ENCODE peak calls at places on chromosomes 7 and 10, in four cellular contexts. One of them, this sample, is unnamed.
A peak's percentile ranks its signal among the peaks of the same experiment; 100 is the strongest.

GRCh38 chr7:30688718-30689221 is 6.5 kb upstream of the CRHR2 start:
- DNase-seq in HCT116: no peak
- DNase-seq in progenitor cell of endocrine pancreas: no peak
- DNase-seq in CD8-positive, alpha-beta T cell: no peak
- DNase-seq in this sample: no peak

GRCh38 chr7:28018851-28019465 is 161.6 kb downstream of the JAZF1 start:
- DNase-seq in HCT116: no peak
- DNase-seq in progenitor cell of endocrine pancreas: no peak
- DNase-seq in CD8-positive, alpha-beta T cell: no peak
- DNase-seq in this sample: no peak

GRCh38 chr10:79250259-79250658 is 97.0 kb upstream of the PPIF start:
- DNase-seq in HCT116: no peak
- DNase-seq in progenitor cell of endocrine pancreas: no peak
- DNase-seq in CD8-positive, alpha-beta T cell: no peak
- DNase-seq in this sample: no peak

GRCh38 chr7:70104243-70104642 is 506.0 kb downstream of the AUTS2 start:
- DNase-seq in HCT116: no peak
- DNase-seq in progenitor cell of endocrine pancreas: no peak
- DNase-seq in CD8-positive, alpha-beta T cell: no peak
- DNase-seq in this sample: no peak

GRCh38 chr7:44326261-44327125 is 1.1 kb upstream of the CAMK2B start:
- DNase-seq in HCT116: no peak
- DNase-seq in progenitor cell of endocrine pancreas: no peak
- DNase-seq in CD8-positive, alpha-beta T cell: no peak
- DNase-seq in this sample: no peak

GRCh38 chr10:614772-615582 is 74.5 kb downstream of the DIP2C start:
- DNase-seq in HCT116: no peak
- DNase-seq in progenitor cell of endocrine pancreas: no peak
- DNase-seq in CD8-positive, alpha-beta T cell: no peak
- DNase-seq in this sample: no peak

GRCh38 chr7:3998060-3998459 is 684.0 kb upstream of the FOXK1 start:
- DNase-seq in HCT116: no peak
- DNase-seq in progenitor cell of endocrine pancreas: no peak
- DNase-seq in CD8-positive, alpha-beta T cell: no peak
- DNase-seq in this sample: no peak

GRCh38 chr10:115082521-115082920 is 10.6 kb upstream of the ATRNL1 start:
- DNase-seq in HCT116: no peak
- DNase-seq in progenitor cell of endocrine pancreas: no peak
- DNase-seq in CD8-positive, alpha-beta T cell: no peak
- DNase-seq in this sample: no peak

GRCh38 chr10:11638055-11638698 is 26.7 kb upstream of the USP6NL start:
- DNase-seq in HCT116: no peak
- DNase-seq in progenitor cell of endocrine pancreas: no peak
- DNase-seq in CD8-positive, alpha-beta T cell: no peak
- DNase-seq in this sample: no peak

GRCh38 chr10:32077896-32078295 is 21.7 kb upstream of the KIF5B start:
- DNase-seq in HCT116: no peak
- DNase-seq in progenitor cell of endocrine pancreas: no peak
- DNase-seq in CD8-positive, alpha-beta T cell: no peak
- DNase-seq in this sample: no peak

GRCh38 chr7:68700414-68700813 is 897.9 kb upstream of the AUTS2 start:
- DNase-seq in HCT116: no peak
- DNase-seq in progenitor cell of endocrine pancreas: no peak
- DNase-seq in CD8-positive, alpha-beta T cell: no peak
- DNase-seq in this sample: no peak

GRCh38 chr10:69337312-69338132 is 59.2 kb downstream of the HK1 start:
- DNase-seq in HCT116: no peak
- DNase-seq in progenitor cell of endocrine pancreas: no peak
- DNase-seq in CD8-positive, alpha-beta T cell: no peak
- DNase-seq in this sample: no peak

GRCh38 chr10:105253843-105254242 is 612.8 kb downstream of the SORCS3 start:
- DNase-seq in HCT116: no peak
- DNase-seq in progenitor cell of endocrine pancreas: no peak
- DNase-seq in CD8-positive, alpha-beta T cell: no peak
- DNase-seq in this sample: no peak

GRCh38 chr7:142443614-142444013 is 185.8 kb upstream of the PRSS58 start:
- DNase-seq in HCT116: no peak
- DNase-seq in progenitor cell of endocrine pancreas: no peak
- DNase-seq in CD8-positive, alpha-beta T cell: no peak
- DNase-seq in this sample: no peak

GRCh38 chr7:135755351-135755753 is 6.7 kb upstream of the FAM180A start:
- DNase-seq in HCT116: no peak
- DNase-seq in progenitor cell of endocrine pancreas: no peak
- DNase-seq in CD8-positive, alpha-beta T cell: no peak
- DNase-seq in this sample: no peak

GRCh38 chr10:79116801-79117723 is 48.3 kb downstream of the ZMIZ1 start:
- DNase-seq in HCT116: no peak
- DNase-seq in progenitor cell of endocrine pancreas: no peak
- DNase-seq in CD8-positive, alpha-beta T cell: no peak
- DNase-seq in this sample: no peak

GRCh38 chr10:28975891-28976471 is 298.7 kb downstream of the BAMBI start:
- DNase-seq in HCT116: no peak
- DNase-seq in progenitor cell of endocrine pancreas: no peak
- DNase-seq in CD8-positive, alpha-beta T cell: no peak
- DNase-seq in this sample: no peak

GRCh38 chr10:124285587-124286527 is 132.9 kb downstream of the OAT start:
- DNase-seq in HCT116: no peak
- DNase-seq in progenitor cell of endocrine pancreas: no peak
- DNase-seq in CD8-positive, alpha-beta T cell: no peak
- DNase-seq in this sample: no peak

GRCh38 chr7:44235582-44236332 is 35.0 kb downstream of the YKT6 start:
- DNase-seq in HCT116: no peak
- DNase-seq in progenitor cell of endocrine pancreas: no peak
- DNase-seq in CD8-positive, alpha-beta T cell: no peak
- DNase-seq in this sample: no peak

GRCh38 chr7:133827707-133828580 is 299.2 kb upstream of the LRGUK start:
- DNase-seq in HCT116: no peak
- DNase-seq in progenitor cell of endocrine pancreas: no peak
- DNase-seq in CD8-positive, alpha-beta T cell: no peak
- DNase-seq in this sample: no peak

GRCh38 chr7:140771826-140772225 is 75.3 kb downstream of the NDUFB2 start:
- DNase-seq in HCT116: no peak
- DNase-seq in progenitor cell of endocrine pancreas: no peak
- DNase-seq in CD8-positive, alpha-beta T cell: no peak
- DNase-seq in this sample: no peak

GRCh38 chr7:91683823-91684222 is 196.7 kb downstream of the MTERF1 start:
- DNase-seq in HCT116: no peak
- DNase-seq in progenitor cell of endocrine pancreas: no peak
- DNase-seq in CD8-positive, alpha-beta T cell: no peak
- DNase-seq in this sample: no peak

GRCh38 chr7:16129431-16130126 is 291.8 kb downstream of the CRPPA start:
- DNase-seq in HCT116: peak; percentile 34
- DNase-seq in progenitor cell of endocrine pancreas: no peak
- DNase-seq in CD8-positive, alpha-beta T cell: no peak
- DNase-seq in this sample: no peak

GRCh38 chr7:65953890-65954289 is 28.1 kb downstream of the GUSB start:
- DNase-seq in HCT116: no peak
- DNase-seq in progenitor cell of endocrine pancreas: no peak
- DNase-seq in CD8-positive, alpha-beta T cell: no peak
- DNase-seq in this sample: no peak

GRCh38 chr7:68760556-68760955 is 837.7 kb upstream of the AUTS2 start:
- DNase-seq in HCT116: no peak
- DNase-seq in progenitor cell of endocrine pancreas: no peak
- DNase-seq in CD8-positive, alpha-beta T cell: no peak
- DNase-seq in this sample: no peak

GRCh38 chr10:95263864-95264226 is 27.0 kb downstream of the PDLIM1 start:
- DNase-seq in HCT116: no peak
- DNase-seq in progenitor cell of endocrine pancreas: no peak
- DNase-seq in CD8-positive, alpha-beta T cell: no peak
- DNase-seq in this sample: no peak

GRCh38 chr10:27745719-27746363 is at the start of gene MKX:
- DNase-seq in HCT116: no peak
- DNase-seq in progenitor cell of endocrine pancreas: peak; percentile 49
- DNase-seq in CD8-positive, alpha-beta T cell: peak; percentile 37
- DNase-seq in this sample: peak; percentile 70

GRCh38 chr7:46603780-46604725 is 683.0 kb upstream of the IGFBP3 start:
- DNase-seq in HCT116: no peak
- DNase-seq in progenitor cell of endocrine pancreas: no peak
- DNase-seq in CD8-positive, alpha-beta T cell: no peak
- DNase-seq in this sample: no peak

DNA sequence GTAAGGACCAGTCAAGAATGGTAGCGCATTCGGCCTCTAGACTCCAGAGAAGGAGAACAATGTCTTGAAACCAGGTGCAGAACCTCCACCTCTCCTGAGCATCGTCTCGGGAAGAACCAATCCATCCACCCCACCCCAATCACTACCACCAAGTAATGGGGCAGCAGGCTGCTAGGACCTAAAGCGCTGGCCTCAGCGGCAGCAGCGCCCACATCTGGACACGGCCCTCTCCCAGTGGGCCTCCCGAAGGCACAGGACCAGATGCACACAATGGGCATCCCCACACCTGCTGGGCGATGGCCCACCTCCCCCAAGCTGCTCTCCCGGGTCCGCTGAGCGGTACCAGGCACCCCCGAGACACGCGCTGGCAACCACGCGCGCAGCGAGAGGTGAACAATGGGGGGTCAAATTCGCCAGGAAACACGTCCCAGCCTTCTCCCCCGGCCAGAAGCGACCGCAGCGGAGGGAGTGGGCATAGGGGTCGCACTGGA is 631 bp downstream of the CTTNBP2 start:
- DNase-seq in HCT116: peak; percentile 6
- DNase-seq in progenitor cell of endocrine pancreas: peak; percentile 20
- DNase-seq in CD8-positive, alpha-beta T cell: no peak
- DNase-seq in this sample: peak; percentile 20
- TF ChIP-seq CTCF in HCT116: no peak
- TF ChIP-seq CTCF in progenitor cell of endocrine pancreas: peak; percentile 16
- TF ChIP-seq CTCF in CD8-positive, alpha-beta T cell: no peak
- TF ChIP-seq CTCF in this sample: no peak

DNA sequence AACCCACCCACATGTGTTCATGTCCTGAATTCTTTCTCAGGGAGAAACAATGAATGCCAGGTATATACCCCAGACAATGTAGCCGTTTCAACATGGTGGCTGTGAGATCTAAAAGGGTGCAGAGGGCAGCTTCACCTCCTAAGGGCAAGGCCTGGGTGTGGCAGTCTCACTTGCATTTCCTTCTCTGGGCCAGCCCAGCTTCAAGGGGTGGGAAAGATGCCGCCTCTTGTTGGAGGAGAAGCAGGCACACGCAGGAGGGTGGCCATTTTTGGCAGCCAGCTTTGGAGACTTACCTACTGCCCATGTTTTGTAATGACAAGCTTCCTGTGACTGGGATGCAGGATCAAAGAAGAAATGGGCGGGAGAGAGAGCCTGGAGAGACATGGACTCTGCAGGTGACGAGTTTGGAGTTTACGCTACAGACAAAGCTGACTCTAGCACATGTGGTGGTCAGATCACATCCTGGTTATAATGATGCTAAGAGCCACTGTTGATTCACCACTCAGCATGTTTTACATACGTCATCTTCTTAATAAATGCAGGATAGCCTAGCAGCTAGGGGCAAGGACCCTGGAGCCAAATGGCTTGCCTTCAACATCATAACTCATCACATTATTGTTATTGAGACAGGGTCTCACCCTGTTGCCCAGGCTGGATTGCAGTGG is 116.6 kb downstream of the ANLN start:
- DNase-seq in HCT116: no peak
- DNase-seq in progenitor cell of endocrine pancreas: no peak
- DNase-seq in CD8-positive, alpha-beta T cell: no peak
- DNase-seq in this sample: no peak
- TF ChIP-seq CTCF in HCT116: no peak
- TF ChIP-seq CTCF in progenitor cell of endocrine pancreas: no peak
- TF ChIP-seq CTCF in CD8-positive, alpha-beta T cell: no peak
- TF ChIP-seq CTCF in this sample: no peak

GRCh38 chr7:78118470-78118869 is 319.9 kb downstream of the PHTF2 start:
- DNase-seq in HCT116: no peak
- DNase-seq in progenitor cell of endocrine pancreas: no peak
- DNase-seq in CD8-positive, alpha-beta T cell: no peak
- DNase-seq in this sample: no peak

GRCh38 chr7:78115876-78116275 is 317.3 kb downstream of the PHTF2 start:
- DNase-seq in HCT116: no peak
- DNase-seq in progenitor cell of endocrine pancreas: no peak
- DNase-seq in CD8-positive, alpha-beta T cell: no peak
- DNase-seq in this sample: no peak

GRCh38 chr7:78111384-78111783 is 312.8 kb downstream of the PHTF2 start:
- DNase-seq in HCT116: no peak
- DNase-seq in progenitor cell of endocrine pancreas: no peak
- DNase-seq in CD8-positive, alpha-beta T cell: no peak
- DNase-seq in this sample: no peak

GRCh38 chr7:78112488-78112887 is 313.9 kb downstream of the PHTF2 start:
- DNase-seq in HCT116: no peak
- DNase-seq in progenitor cell of endocrine pancreas: no peak
- DNase-seq in CD8-positive, alpha-beta T cell: no peak
- DNase-seq in this sample: no peak

GRCh38 chr7:78114993-78115392 is 316.4 kb downstream of the PHTF2 start:
- DNase-seq in HCT116: no peak
- DNase-seq in progenitor cell of endocrine pancreas: no peak
- DNase-seq in CD8-positive, alpha-beta T cell: no peak
- DNase-seq in this sample: no peak
- TF ChIP-seq CTCF in HCT116: no peak
- TF ChIP-seq CTCF in progenitor cell of endocrine pancreas: no peak
- TF ChIP-seq CTCF in CD8-positive, alpha-beta T cell: no peak
- TF ChIP-seq CTCF in this sample: no peak

GRCh38 chr7:149811221-149811620 is 27.0 kb upstream of the ZNF862 start:
- DNase-seq in HCT116: no peak
- DNase-seq in progenitor cell of endocrine pancreas: no peak
- DNase-seq in CD8-positive, alpha-beta T cell: no peak
- DNase-seq in this sample: no peak
- TF ChIP-seq CTCF in HCT116: peak; percentile 51
- TF ChIP-seq CTCF in progenitor cell of endocrine pancreas: no peak
- TF ChIP-seq CTCF in CD8-positive, alpha-beta T cell: no peak
- TF ChIP-seq CTCF in this sample: peak; percentile 35

DNA sequence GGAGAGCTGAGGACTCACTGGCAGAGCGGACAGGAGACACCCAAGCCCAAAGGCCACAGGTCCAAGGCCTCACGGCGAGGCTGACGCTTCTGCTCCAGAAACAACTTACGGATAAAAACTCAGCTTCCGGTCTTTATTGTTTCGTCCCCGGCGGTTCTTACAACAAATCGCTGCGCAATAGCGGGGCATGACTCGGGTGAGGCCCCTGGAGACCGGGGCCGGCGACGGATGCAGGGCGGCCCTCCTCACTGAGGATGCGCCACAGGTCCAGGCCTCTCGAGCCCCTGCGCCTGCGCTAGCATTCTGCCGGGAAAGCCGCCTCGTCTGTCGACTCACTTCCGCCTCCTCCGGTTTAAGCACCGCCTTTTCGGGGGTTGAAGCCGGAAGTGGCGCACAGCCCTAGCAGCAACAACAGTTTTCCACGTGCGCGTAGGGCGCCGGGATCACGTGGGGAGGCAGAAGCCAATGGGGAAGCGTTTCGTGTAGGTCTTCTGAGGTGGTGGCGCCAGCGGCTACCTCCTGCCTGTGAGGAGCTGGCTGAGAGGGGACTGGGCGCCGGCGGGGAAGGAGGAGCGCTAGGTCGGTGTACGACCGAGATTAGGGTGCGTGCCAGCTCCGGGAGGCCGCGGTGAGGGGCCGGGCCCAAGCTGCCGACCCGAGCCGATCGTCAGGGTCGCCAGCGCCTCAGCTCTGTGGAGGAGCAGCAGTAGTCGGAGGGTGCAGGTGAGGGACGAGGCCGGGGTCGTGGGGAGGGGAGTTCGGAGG is at the start of the genes DNAJB9 and THAP5:
- DNase-seq in HCT116: peak; percentile 99
- DNase-seq in progenitor cell of endocrine pancreas: peak; percentile 96
- DNase-seq in CD8-positive, alpha-beta T cell: peak; percentile 98
- DNase-seq in this sample: peak; percentile 96
- TF ChIP-seq CTCF in HCT116: no peak
- TF ChIP-seq CTCF in progenitor cell of endocrine pancreas: no peak
- TF ChIP-seq CTCF in CD8-positive, alpha-beta T cell: no peak
- TF ChIP-seq CTCF in this sample: no peak